ENCODE peak calls at places on chromosomes 16 and 17, in ten cellular contexts. E is testis, P is H54, A is prostate gland, Y is lower leg skin, D is esophagus squamous epithelium, R is Peyer's patch, M is IMR-90, U is uterus, T is transverse colon. G is an unnamed sample.
A peak's percentile ranks its signal among the peaks of the same experiment; 100 is the strongest.

GRCh38 chr17:19457830-19458271 is 46.8 kb downstream of the RNF112 start:
- DNase-seq in M (no peak), D (no peak), A (no peak), E (no peak), T (no peak), P (no peak), Y (peak; percentile 54), R (no peak), U (no peak), G (no peak)

GRCh38 chr16:88735121-88735520 is 28.8 kb downstream of the CTU2 start:
- DNase-seq in D (no peak), E (no peak), Y (no peak), A (no peak), T (no peak), P (no peak), R (no peak), M (no peak), U (no peak), G (no peak)

GRCh38 chr17:71337903-71338302 is 782.9 kb upstream of the SOX9 start:
- DNase-seq in A (no peak), E (no peak), U (no peak), P (no peak), D (no peak), Y (no peak), T (peak; percentile 12), M (peak; percentile 29), R (no peak), G (no peak)

GRCh38 chr17:67244621-67245072 is 349 bp downstream of the HELZ start:
- DNase-seq in M (no peak), E (peak; percentile 49), U (no peak), R (no peak), A (peak; percentile 7), Y (no peak), P (peak; percentile 25), D (no peak), T (peak; percentile 19), G (peak; percentile 73)

GRCh38 chr17:80720624-80721577 is 176.3 kb downstream of the RPTOR start:
- DNase-seq in Y (no peak), E (no peak), P (peak; percentile 61), D (no peak), T (peak; percentile 37), U (no peak), M (peak; percentile 86), R (no peak), A (no peak), G (no peak)

GRCh38 chr17:80125656-80126448 is 21.1 kb downstream of the EIF4A3 start:
- DNase-seq in P (no peak), T (no peak), R (no peak), A (no peak), E (peak; percentile 1), Y (peak; percentile 70), U (no peak), D (no peak), M (peak; percentile 72), G (no peak)

GRCh38 chr17:80502578-80502877 is 26.1 kb upstream of the NPTX1 start:
- DNase-seq in U (no peak), P (no peak), Y (no peak), R (no peak), A (no peak), D (no peak), E (no peak), M (no peak), T (no peak), G (no peak)

GRCh38 chr17:45372325-45372869 is 55.6 kb upstream of the MAP3K14 start:
- DNase-seq in M (peak; percentile 20), R (peak; percentile 26), E (no peak), D (no peak), U (no peak), T (no peak), P (no peak), Y (peak; percentile 54), A (no peak), G (no peak)

GRCh38 chr16:6836771-6837170 is 495.9 kb upstream of the RBFOX1 start:
- DNase-seq in U (no peak), A (no peak), Y (no peak), T (no peak), M (no peak), R (no peak), E (no peak), D (no peak), P (no peak), G (no peak)

GRCh38 chr17:17510456-17511292 is 14.5 kb upstream of the RASD1 start:
- DNase-seq in R (peak; percentile 34), M (no peak), E (no peak), U (no peak), D (no peak), P (no peak), Y (no peak), T (no peak), A (no peak), G (no peak)

GRCh38 chr16:28067604-28068382 is 4.3 kb upstream of the GSG1L start:
- DNase-seq in U (no peak), R (no peak), A (no peak), Y (no peak), T (no peak), P (no peak), D (no peak), E (no peak), M (peak; percentile 74), G (no peak)

GRCh38 chr17:38926290-38927070 is 1.1 kb downstream of the LASP1NB start:
- DNase-seq in M (no peak), R (no peak), T (no peak), P (no peak), E (peak; percentile 12), D (no peak), U (no peak), Y (peak; percentile 57), A (no peak), G (no peak)

GRCh38 chr17:8162232-8162996 is at the start of gene VAMP2:
- DNase-seq in U (peak; percentile 74), T (peak; percentile 85), E (peak; percentile 78), P (no peak), M (peak; percentile 50), A (peak; percentile 69), R (peak; percentile 86), D (no peak), Y (peak; percentile 97), G (peak; percentile 88)
- TF ChIP-seq POLR2A in U (peak; percentile 97), T (peak; percentile 55), E (no peak), P (peak; percentile 91), M (peak; percentile 83), A (peak; percentile 88), R (peak; percentile 78), D (no peak), Y (peak; percentile 58), G (peak; percentile 58)

GRCh38 chr16:15502041-15502725 is 67.8 kb downstream of the BMERB1 start:
- DNase-seq in T (no peak), P (peak; percentile 81), U (no peak), M (peak; percentile 96), R (no peak), E (no peak), Y (no peak), D (no peak), A (no peak), G (peak; percentile 39)
- TF ChIP-seq POLR2A in T (no peak), P (no peak), U (no peak), M (no peak), R (no peak), E (no peak), Y (no peak), D (no peak), A (no peak), G (no peak)

GRCh38 chr17:40113110-40113960 is 8.4 kb upstream of the MSL1 start:
- DNase-seq in E (peak; percentile 96), A (peak; percentile 95), M (peak; percentile 95), R (peak; percentile 90), U (peak; percentile 97), T (peak; percentile 97), D (peak; percentile 77), P (peak; percentile 86), Y (peak; percentile 99), G (peak; percentile 93)
- TF ChIP-seq POLR2A in E (no peak), A (peak; percentile 22), M (no peak), R (peak; percentile 35), U (no peak), T (peak; percentile 66), D (no peak), P (peak; percentile 18), Y (no peak), G (peak; percentile 62)

GRCh38 chr16:75308011-75308410 is 56.6 kb upstream of the BCAR1 start:
- DNase-seq in M (no peak), T (no peak), U (no peak), P (no peak), A (peak; percentile 65), D (no peak), Y (no peak), E (no peak), R (no peak), G (peak; percentile 52)
- TF ChIP-seq POLR2A in M (no peak), T (no peak), U (no peak), P (no peak), A (no peak), D (no peak), Y (no peak), E (no peak), R (no peak), G (no peak)

DNA sequence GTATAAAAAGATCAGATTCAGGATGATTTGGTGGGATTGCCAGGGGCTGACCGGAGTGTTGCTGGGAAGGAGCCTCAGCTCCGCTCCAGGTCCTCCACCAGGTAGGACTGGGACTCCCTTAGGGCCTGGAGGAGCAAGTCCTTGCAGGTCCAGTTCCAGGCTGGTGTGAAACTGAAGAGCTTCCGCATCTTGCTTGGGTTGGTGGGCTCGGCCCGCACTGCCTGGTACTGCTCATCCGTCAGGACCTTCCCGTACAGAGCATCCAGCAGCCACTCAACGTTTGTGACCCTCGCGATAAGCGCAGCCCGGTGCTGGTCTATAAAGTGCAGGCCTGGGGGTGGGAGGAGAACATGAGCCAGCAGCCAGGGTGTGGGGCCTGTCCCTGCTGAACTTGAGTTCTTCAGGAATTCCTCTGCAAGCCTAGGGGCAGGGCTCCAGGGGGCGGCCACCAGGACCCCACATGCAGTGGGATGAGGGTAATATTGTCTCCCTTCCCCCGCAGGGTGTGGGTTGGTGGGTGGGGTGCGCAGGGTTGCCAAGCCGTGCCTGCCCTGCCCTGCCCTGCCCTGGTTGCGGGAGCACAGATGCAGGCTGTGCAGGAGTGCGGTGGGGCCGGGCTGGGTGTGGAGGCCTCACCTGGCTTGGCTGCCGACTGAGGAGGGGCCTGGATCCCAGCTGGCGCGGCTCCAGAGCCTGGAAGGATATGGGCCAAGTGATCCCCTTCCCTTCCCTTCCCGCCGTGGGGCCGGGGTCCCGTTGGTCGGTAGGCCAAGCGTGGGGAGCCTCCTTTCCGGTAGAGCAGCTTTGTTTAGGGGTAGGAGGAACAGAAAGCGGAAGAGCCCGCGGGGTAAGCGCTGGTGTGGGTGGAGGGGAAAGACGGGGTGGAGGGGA is 804 bp downstream of the PYCARD start:
- DNase-seq in D (no peak), P (no peak), R (peak; percentile 84), A (no peak), E (no peak), T (peak; percentile 85), U (no peak), M (no peak), Y (peak; percentile 92), G (no peak)
- TF ChIP-seq POLR2A in D (no peak), P (no peak), R (peak; percentile 62), A (no peak), E (no peak), T (peak; percentile 36), U (no peak), M (no peak), Y (no peak), G (no peak)